ENCODE peak calls at places on chromosomes 7 and 10, in five cellular contexts. One of them, this sample, is unnamed. For H3K4me1, the result is how much of the 10 kb centered on the place peaks cover.

GRCh38 chr7:43586251-43586900 is 3.5 kb downstream of the STK17A start:
- DNase-seq in HCT116: no peak
- DNase-seq in A549: no peak
- DNase-seq in H9: no peak
- DNase-seq in IMR-90: peak
- DNase-seq in this sample: peak

GRCh38 chr10:21912583-21912982 is 90.9 kb downstream of the DNAJC1 start:
- DNase-seq in HCT116: no peak
- DNase-seq in A549: no peak
- DNase-seq in H9: no peak
- DNase-seq in IMR-90: peak
- DNase-seq in this sample: peak

GRCh38 chr7:83109352-83109751 is 53.3 kb downstream of the PCLO start:
- DNase-seq in HCT116: no peak
- DNase-seq in A549: no peak
- DNase-seq in H9: no peak
- DNase-seq in IMR-90: no peak
- DNase-seq in this sample: no peak

GRCh38 chr7:155962191-155962967 is 150.1 kb upstream of the SHH start:
- DNase-seq in HCT116: peak
- DNase-seq in A549: peak
- DNase-seq in H9: no peak
- DNase-seq in IMR-90: peak
- DNase-seq in this sample: peak

GRCh38 chr10:116669832-116670644 is 49.3 kb downstream of the PNLIPRP2 start:
- DNase-seq in HCT116: no peak
- DNase-seq in A549: no peak
- DNase-seq in H9: peak
- DNase-seq in IMR-90: no peak
- DNase-seq in this sample: no peak

GRCh38 chr10:12780634-12781601 is 220.6 kb downstream of the CCDC3 start:
- DNase-seq in HCT116: no peak
- DNase-seq in A549: no peak
- DNase-seq in H9: no peak
- DNase-seq in IMR-90: peak
- DNase-seq in this sample: no peak

GRCh38 chr7:98354511-98355249 is 46.2 kb downstream of the BAIAP2L1 start:
- DNase-seq in HCT116: peak
- DNase-seq in A549: peak
- DNase-seq in H9: peak
- DNase-seq in IMR-90: peak
- DNase-seq in this sample: peak

GRCh38 chr7:43362652-43363428 is 220.1 kb upstream of the STK17A start:
- DNase-seq in HCT116: no peak
- DNase-seq in A549: no peak
- DNase-seq in H9: no peak
- DNase-seq in IMR-90: peak
- DNase-seq in this sample: no peak

GRCh38 chr10:119488675-119489074 is 53.8 kb downstream of the RGS10 start:
- DNase-seq in HCT116: no peak
- DNase-seq in A549: no peak
- DNase-seq in H9: no peak
- DNase-seq in IMR-90: no peak
- DNase-seq in this sample: no peak

GRCh38 chr7:111815354-111815753 is 253.1 kb upstream of the IMMP2L start:
- DNase-seq in HCT116: no peak
- DNase-seq in A549: no peak
- DNase-seq in H9: no peak
- DNase-seq in IMR-90: no peak
- DNase-seq in this sample: no peak

GRCh38 chr10:53387546-53387945 is 615.0 kb upstream of the MBL2 start:
- DNase-seq in HCT116: no peak
- DNase-seq in A549: no peak
- DNase-seq in H9: no peak
- DNase-seq in IMR-90: no peak
- DNase-seq in this sample: no peak

GRCh38 chr7:18693401-18693800 is 197.9 kb downstream of the HDAC9 start:
- DNase-seq in HCT116: peak
- DNase-seq in A549: no peak
- DNase-seq in H9: no peak
- DNase-seq in IMR-90: peak
- DNase-seq in this sample: peak

GRCh38 chr7:130141858-130142653 is 63.1 kb downstream of the TMEM209 start:
- DNase-seq in HCT116: no peak
- DNase-seq in A549: no peak
- DNase-seq in H9: no peak
- DNase-seq in IMR-90: no peak
- DNase-seq in this sample: peak

GRCh38 chr10:124632064-124632531 is 112.1 kb downstream of the FAM53B start:
- DNase-seq in HCT116: no peak
- DNase-seq in A549: no peak
- DNase-seq in H9: peak
- DNase-seq in IMR-90: no peak
- DNase-seq in this sample: no peak

GRCh38 chr10:103843854-103844567 is 11.4 kb downstream of the SH3PXD2A start:
- DNase-seq in HCT116: no peak
- DNase-seq in A549: no peak
- DNase-seq in H9: no peak
- DNase-seq in IMR-90: peak
- DNase-seq in this sample: peak

GRCh38 chr7:27424749-27425148 is 182.1 kb downstream of the EVX1 start:
- DNase-seq in HCT116: no peak
- DNase-seq in A549: no peak
- DNase-seq in H9: no peak
- DNase-seq in IMR-90: no peak
- DNase-seq in this sample: no peak

GRCh38 chr10:124388823-124389612 is 29.7 kb downstream of the OAT start:
- DNase-seq in HCT116: peak
- DNase-seq in A549: peak
- DNase-seq in H9: peak
- DNase-seq in IMR-90: peak
- DNase-seq in this sample: peak

GRCh38 chr10:99834410-99834809 is 52.0 kb downstream of the ABCC2 start:
- DNase-seq in HCT116: peak
- DNase-seq in A549: peak
- DNase-seq in H9: no peak
- DNase-seq in IMR-90: peak
- DNase-seq in this sample: peak

GRCh38 chr7:27779873-27780272 is 39.9 kb downstream of the TAX1BP1 start:
- DNase-seq in HCT116: no peak
- DNase-seq in A549: no peak
- DNase-seq in H9: no peak
- DNase-seq in IMR-90: no peak
- DNase-seq in this sample: no peak

GRCh38 chr10:29588640-29589421 is 45.9 kb downstream of the SVIL start:
- DNase-seq in HCT116: no peak
- DNase-seq in A549: no peak
- DNase-seq in H9: no peak
- DNase-seq in IMR-90: peak
- DNase-seq in this sample: peak

GRCh38 chr10:31032515-31033132 is 959 bp upstream of the ZNF438 start:
- DNase-seq in HCT116: no peak
- DNase-seq in A549: no peak
- DNase-seq in H9: no peak
- DNase-seq in IMR-90: no peak
- DNase-seq in this sample: no peak

GRCh38 chr7:95590387-95591248 is 5.7 kb downstream of the PDK4 start:
- DNase-seq in HCT116: no peak
- DNase-seq in A549: no peak
- DNase-seq in H9: no peak
- DNase-seq in IMR-90: no peak
- DNase-seq in this sample: no peak

GRCh38 chr7:83130623-83131545 is 31.8 kb downstream of the PCLO start:
- DNase-seq in HCT116: no peak
- DNase-seq in A549: no peak
- DNase-seq in H9: no peak
- DNase-seq in IMR-90: no peak
- DNase-seq in this sample: no peak

GRCh38 chr10:8444630-8445029 is 390.1 kb downstream of the GATA3 start:
- DNase-seq in HCT116: no peak
- DNase-seq in A549: no peak
- DNase-seq in H9: peak
- DNase-seq in IMR-90: no peak
- DNase-seq in this sample: no peak

GRCh38 chr7:332646-333398 is 42.9 kb downstream of the FOXL3 start:
- DNase-seq in HCT116: peak
- DNase-seq in A549: peak
- DNase-seq in H9: peak
- DNase-seq in IMR-90: peak
- DNase-seq in this sample: peak

GRCh38 chr10:97585439-97585811 is 1.2 kb downstream of the HOGA1 start:
- DNase-seq in HCT116: no peak
- DNase-seq in A549: no peak
- DNase-seq in H9: no peak
- DNase-seq in IMR-90: no peak
- DNase-seq in this sample: no peak

GRCh38 chr10:87925570-87925969 is 62.1 kb downstream of the PTEN start:
- DNase-seq in HCT116: no peak
- DNase-seq in A549: no peak
- DNase-seq in H9: no peak
- DNase-seq in IMR-90: no peak
- DNase-seq in this sample: no peak

GRCh38 chr7:14734839-14735321 is 167.7 kb downstream of the DGKB start:
- DNase-seq in HCT116: no peak
- DNase-seq in A549: no peak
- DNase-seq in H9: peak
- DNase-seq in IMR-90: no peak
- DNase-seq in this sample: peak
- TF ChIP-seq CTCF in HCT116: no peak
- TF ChIP-seq CTCF in A549: no peak
- TF ChIP-seq CTCF in H9: peak
- TF ChIP-seq CTCF in IMR-90: no peak
- TF ChIP-seq CTCF in this sample: no peak

GRCh38 chr10:3758491-3758970 is 26.5 kb downstream of the KLF6 start:
- DNase-seq in HCT116: no peak
- DNase-seq in A549: no peak
- DNase-seq in H9: no peak
- DNase-seq in IMR-90: no peak
- DNase-seq in this sample: no peak

GRCh38 chr10:3757638-3758490 is 27.1 kb downstream of the KLF6 start:
- DNase-seq in HCT116: no peak
- DNase-seq in A549: no peak
- DNase-seq in H9: peak
- DNase-seq in IMR-90: no peak
- DNase-seq in this sample: peak

GRCh38 chr10:3755440-3756359 is 29.3 kb downstream of the KLF6 start:
- DNase-seq in HCT116: no peak
- DNase-seq in A549: no peak
- DNase-seq in H9: peak
- DNase-seq in IMR-90: peak
- DNase-seq in this sample: peak

GRCh38 chr10:3756360-3756740 is 28.7 kb downstream of the KLF6 start:
- DNase-seq in HCT116: no peak
- DNase-seq in A549: no peak
- DNase-seq in H9: no peak
- DNase-seq in IMR-90: no peak
- DNase-seq in this sample: no peak

DNA sequence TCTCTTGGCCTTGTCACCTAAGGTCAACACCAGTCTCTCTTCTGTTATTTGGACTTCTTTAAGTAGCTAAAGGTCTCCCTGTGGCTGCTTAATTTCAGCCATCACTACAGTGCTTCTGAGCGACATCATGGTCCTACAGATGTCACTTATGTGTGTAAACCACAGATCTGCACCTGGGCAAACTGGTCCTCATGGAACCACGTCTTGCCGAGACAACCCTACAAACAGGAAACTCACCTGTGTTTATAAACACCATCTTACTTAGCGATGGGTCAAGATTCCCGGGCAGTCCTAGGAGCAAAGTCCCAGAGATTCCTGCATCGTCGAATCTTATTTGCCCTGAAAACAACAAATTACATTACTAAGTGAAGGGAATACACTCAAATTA is 27.8 kb downstream of the KLF6 start:
- DNase-seq in HCT116: no peak
- DNase-seq in A549: no peak
- DNase-seq in H9: peak
- DNase-seq in IMR-90: no peak
- DNase-seq in this sample: no peak
- H3K4me1 ChIP-seq in HCT116: half or more
- H3K4me1 ChIP-seq in A549: under half
- H3K4me1 ChIP-seq in H9: under half
- H3K4me1 ChIP-seq in IMR-90: under half
- H3K4me1 ChIP-seq in this sample: under half

DNA sequence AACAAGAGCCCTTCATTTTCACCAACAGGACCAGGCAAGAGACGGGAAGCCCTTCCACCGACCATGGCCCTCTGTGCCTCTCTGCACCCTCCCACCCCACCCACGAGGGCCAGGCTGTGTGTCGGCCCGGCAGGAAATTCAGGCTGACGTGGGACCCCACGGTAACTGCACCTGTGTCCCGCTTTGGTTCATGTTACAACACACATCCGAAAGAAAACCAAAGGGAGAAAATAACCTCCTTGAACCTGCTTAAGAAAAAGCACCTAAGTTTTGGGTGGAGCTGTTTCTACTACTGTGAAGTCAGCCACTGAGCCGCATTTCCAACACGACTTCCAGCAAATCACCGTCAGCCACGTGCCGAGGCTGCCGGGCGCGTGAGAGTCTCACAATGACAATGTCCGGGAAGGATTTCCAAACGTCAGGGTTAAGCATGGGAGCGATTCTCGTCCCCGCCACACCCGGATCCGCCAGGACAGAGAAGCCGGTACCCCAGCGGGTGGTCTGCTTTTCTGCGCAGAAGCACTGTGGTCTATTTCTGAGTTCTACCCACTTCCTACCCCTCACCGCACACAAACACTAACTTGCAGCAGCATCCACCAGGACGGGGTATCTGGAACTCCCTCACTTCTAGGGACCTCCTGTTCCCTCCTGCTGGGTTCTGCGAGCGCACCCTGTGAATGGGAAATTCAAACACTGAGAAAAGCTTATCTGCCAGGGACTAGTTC is 36.6 kb downstream of the AMZ1 start:
- DNase-seq in HCT116: no peak
- DNase-seq in A549: no peak
- DNase-seq in H9: no peak
- DNase-seq in IMR-90: no peak
- DNase-seq in this sample: peak
- H3K4me2 ChIP-seq in HCT116: no peak
- H3K4me2 ChIP-seq in A549: no peak
- H3K4me2 ChIP-seq in H9: no peak
- H3K4me2 ChIP-seq in IMR-90: no peak
- H3K4me2 ChIP-seq in this sample: no peak

DNA sequence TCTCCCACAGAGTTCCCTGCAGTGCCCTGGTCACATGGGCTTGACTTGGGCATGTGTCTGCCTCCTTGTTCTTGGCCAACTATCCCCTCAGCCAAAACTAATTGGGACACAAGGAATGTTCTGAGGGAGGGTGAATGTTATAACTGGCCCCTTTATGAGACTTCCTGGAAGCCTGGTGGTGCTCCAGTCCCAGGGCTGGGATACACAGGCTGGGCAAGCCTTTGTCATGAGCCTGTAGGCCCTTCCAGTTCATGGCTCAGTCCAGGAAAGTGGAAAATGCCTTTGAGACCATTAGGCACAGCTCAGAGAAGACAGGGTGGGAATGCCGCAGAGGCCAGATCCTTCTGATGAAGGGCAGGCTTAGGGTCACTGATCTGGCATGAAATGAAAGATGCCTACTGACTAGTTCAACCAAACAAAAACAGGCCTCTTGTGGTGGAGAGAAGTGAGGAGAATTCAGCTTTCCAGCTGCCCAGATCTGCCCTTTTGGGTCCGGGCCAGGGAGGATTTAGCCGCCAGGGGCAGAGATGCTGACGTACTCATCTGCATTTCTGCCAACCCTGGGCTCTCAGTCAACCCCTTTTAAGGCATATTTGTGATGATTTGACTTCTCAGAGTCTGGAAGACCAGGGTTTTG is 961.5 kb downstream of the KCNMA1 start:
- DNase-seq in HCT116: no peak
- DNase-seq in A549: no peak
- DNase-seq in H9: no peak
- DNase-seq in IMR-90: no peak
- DNase-seq in this sample: peak
- TF ChIP-seq CTCF in HCT116: no peak
- TF ChIP-seq CTCF in A549: no peak
- TF ChIP-seq CTCF in H9: no peak
- TF ChIP-seq CTCF in IMR-90: no peak
- TF ChIP-seq CTCF in this sample: peak

This sample was measured in osteoblast.